ENCODE peak calls at places on chromosomes 13 and 19, in nine cellular contexts. P is AG04449, Z is cardiac fibroblast, E is lower leg skin, N is progenitor cell of endocrine pancreas, Y is fibroblast of the aortic adventitia, K is heart left ventricle, R is IMR-90, A is MCF 10A. M is an unnamed sample.
A peak's percentile ranks its signal among the peaks of the same experiment; 100 is the strongest.

GRCh38 chr13:30861836-30862467 is 44.1 kb upstream of the MEDAG start:
- DNase-seq in Z (no peak), R (no peak), K (no peak), Y (no peak), P (no peak), E (no peak), N (no peak), A (no peak), M (no peak)

GRCh38 chr19:49327878-49328544 is 3.0 kb upstream of the SLC6A16 start:
- DNase-seq in K (no peak), Z (peak; percentile 44), N (no peak), E (no peak), R (peak; percentile 23), Y (peak; percentile 24), P (no peak), A (peak; percentile 58), M (no peak)

GRCh38 chr13:82740442-82740841 is 1141.8 kb downstream of the SLITRK1 start:
- DNase-seq in P (no peak), Y (no peak), N (no peak), R (no peak), A (no peak), E (no peak), Z (no peak), K (no peak), M (no peak)

GRCh38 chr19:53554804-53555203 is 16.9 kb downstream of the ZNF331 start:
- DNase-seq in E (no peak), R (no peak), Y (no peak), K (no peak), P (no peak), Z (no peak), N (no peak), A (no peak), M (no peak)

GRCh38 chr19:36141039-36141914 is 1.4 kb downstream of the CAPNS1 start:
- DNase-seq in N (peak; percentile 80), A (peak; percentile 95), E (peak; percentile 89), Y (peak; percentile 75), P (no peak), Z (peak; percentile 85), K (peak; percentile 90), R (peak; percentile 76), M (peak; percentile 85)

GRCh38 chr19:13094285-13094595 is 8.4 kb downstream of the LYL1 start:
- DNase-seq in Z (no peak), Y (no peak), A (no peak), E (no peak), R (no peak), N (no peak), K (no peak), P (no peak), M (no peak)

GRCh38 chr19:10114651-10115391 is 3.3 kb downstream of the P2RY11 start:
- DNase-seq in Y (no peak), Z (no peak), A (peak; percentile 42), P (no peak), R (no peak), K (no peak), E (no peak), N (no peak), M (no peak)

GRCh38 chr19:13121551-13122274 is 3.6 kb downstream of the NACC1 start:
- DNase-seq in Y (no peak), P (no peak), Z (no peak), A (no peak), N (no peak), R (no peak), K (no peak), E (no peak), M (no peak)

GRCh38 chr13:75415720-75416119 is 66.2 kb downstream of the TBC1D4 start:
- DNase-seq in Y (peak; percentile 87), P (peak; percentile 62), Z (peak; percentile 82), K (no peak), R (peak; percentile 89), A (peak; percentile 79), N (no peak), E (no peak), M (no peak)

GRCh38 chr13:83731113-83731512 is 151.2 kb downstream of the SLITRK1 start:
- DNase-seq in Z (no peak), Y (no peak), P (no peak), N (no peak), E (no peak), K (no peak), A (no peak), R (no peak), M (no peak)

GRCh38 chr13:20869540-20869939 is 33.0 kb downstream of the XPO4 start:
- DNase-seq in P (no peak), A (no peak), E (no peak), N (no peak), R (peak; percentile 11), Y (peak; percentile 53), Z (peak; percentile 43), K (no peak), M (no peak)

GRCh38 chr13:40336228-40337221 is 329.9 kb downstream of the FOXO1 start:
- DNase-seq in P (no peak), Z (no peak), Y (no peak), E (no peak), K (no peak), R (no peak), A (no peak), N (no peak), M (no peak)

GRCh38 chr13:113211774-113212173 is 2.4 kb downstream of the CUL4A start:
- DNase-seq in K (no peak), P (no peak), Z (no peak), R (no peak), E (no peak), N (no peak), A (no peak), Y (no peak), M (peak; percentile 46)

GRCh38 chr13:52449323-52450011 is 967 bp downstream of the VPS36 start:
- DNase-seq in N (no peak), A (no peak), R (no peak), Z (no peak), E (no peak), K (no peak), P (no peak), Y (no peak), M (no peak)

GRCh38 chr19:43700368-43701015 is 15.4 kb upstream of the IRGC start:
- DNase-seq in N (no peak), K (peak; percentile 74), R (peak; percentile 84), E (peak; percentile 37), A (peak; percentile 85), Z (peak; percentile 79), P (peak; percentile 9), Y (peak; percentile 87), M (no peak)

GRCh38 chr13:29858667-29859066 is 8.2 kb upstream of the UBL3 start:
- DNase-seq in A (no peak), Y (peak; percentile 66), R (peak; percentile 59), E (no peak), Z (no peak), K (no peak), N (no peak), P (no peak), M (no peak)

GRCh38 chr19:27774827-27775226 is 1438.1 kb downstream of the UQCRFS1 start:
- DNase-seq in K (no peak), R (no peak), Z (no peak), A (no peak), Y (no peak), N (no peak), E (no peak), P (no peak), M (no peak)

GRCh38 chr19:3094638-3095374 is 644 bp downstream of the GNA11 start:
- DNase-seq in N (no peak), A (peak; percentile 25), E (no peak), Y (no peak), Z (peak; percentile 27), R (peak; percentile 17), P (no peak), K (no peak), M (peak; percentile 33)

DNA sequence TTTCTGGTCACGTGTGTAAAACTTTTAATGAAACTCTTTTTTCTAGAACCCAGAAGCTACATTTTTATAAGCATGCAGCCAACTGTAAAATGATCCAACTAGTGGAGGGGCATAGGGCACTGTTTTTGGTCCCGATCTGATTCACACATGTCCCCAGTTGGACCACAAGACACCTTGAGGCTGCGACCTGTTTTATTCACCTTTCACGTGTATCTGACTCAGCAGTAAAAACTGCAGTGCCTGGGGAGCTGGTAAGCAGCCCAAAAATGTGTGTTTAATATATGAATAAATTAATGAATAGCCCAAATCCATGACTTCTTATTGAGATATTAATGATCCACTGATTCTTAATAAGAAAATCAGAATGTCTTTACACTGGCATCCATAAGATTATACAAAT is 140.4 kb downstream of the COL4A1 start:
- DNase-seq in P (no peak), A (no peak), N (no peak), K (no peak), E (no peak), Z (no peak), Y (no peak), R (peak; percentile 24), M (no peak)
- TF ChIP-seq CTCF in P (no peak), A (no peak), N (no peak), K (no peak), E (no peak), Z (no peak), Y (no peak), R (no peak), M (no peak)

DNA sequence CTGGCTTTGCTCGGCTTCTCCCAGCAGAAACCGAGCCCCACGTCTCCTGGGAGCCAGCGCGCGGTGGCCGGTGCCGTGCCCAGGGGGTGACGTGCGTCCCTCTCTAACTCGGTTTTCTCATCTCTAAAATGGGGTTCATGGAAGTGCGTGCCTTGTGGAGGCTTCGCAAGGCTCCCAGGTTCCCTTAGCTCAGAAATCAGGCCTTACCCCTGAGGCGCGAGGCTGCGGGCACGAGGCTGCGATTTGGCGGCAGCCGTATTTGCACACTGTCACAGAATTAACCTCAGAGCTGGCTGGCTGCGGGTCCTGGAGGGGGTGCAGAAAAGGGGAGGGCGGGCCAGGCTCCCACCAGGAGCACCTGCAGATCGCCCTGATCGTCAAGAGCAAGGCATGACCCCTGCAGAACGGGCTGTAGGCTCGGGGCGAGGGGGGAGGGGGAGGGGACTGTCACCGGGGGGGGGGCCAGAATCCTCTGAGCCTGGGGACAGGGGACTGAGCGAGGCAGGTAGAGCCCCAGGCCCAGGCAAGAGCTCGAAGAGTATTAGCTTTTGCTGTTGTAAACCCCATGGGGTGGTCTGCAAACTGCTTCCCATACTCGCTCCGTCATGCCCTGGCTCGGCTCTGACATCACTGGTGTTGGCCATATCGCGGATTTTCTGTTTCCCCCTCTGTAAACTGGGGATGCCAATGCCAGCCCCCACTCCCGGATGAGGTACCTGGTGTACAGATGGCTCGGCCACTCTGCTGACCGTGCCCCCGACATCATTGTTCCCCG is 62.2 kb downstream of the CCNE1 start:
- DNase-seq in E (no peak), K (no peak), P (no peak), Z (no peak), Y (no peak), N (no peak), A (no peak), R (no peak), M (no peak)
- TF ChIP-seq CTCF in E (no peak), K (no peak), P (no peak), Z (no peak), Y (peak; percentile 16), N (peak; percentile 9), A (no peak), R (no peak), M (peak; percentile 43)

GRCh38 chr19:14798760-14799159 is 20.4 kb upstream of the ADGRE2 start:
- DNase-seq in K (no peak), N (no peak), Y (no peak), R (no peak), P (no peak), Z (no peak), E (no peak), A (no peak), M (no peak)
- TF ChIP-seq CTCF in K (no peak), N (no peak), Y (no peak), R (no peak), P (no peak), Z (no peak), E (no peak), A (no peak), M (no peak)

GRCh38 chr19:18000981-18001836 is 6.8 kb upstream of the ARRDC2 start:
- DNase-seq in E (peak; percentile 91), Y (peak; percentile 81), R (peak; percentile 73), N (no peak), A (peak; percentile 88), Z (peak; percentile 89), P (no peak), K (peak; percentile 91), M (peak; percentile 56)
- TF ChIP-seq CTCF in E (no peak), Y (no peak), R (no peak), N (no peak), A (no peak), Z (no peak), P (no peak), K (no peak), M (no peak)